ENCODE peak calls at places on chromosomes 16 and 17, in five cellular contexts. U, V, L, R and F are unnamed samples. For H3K27me3, the result is how much of the 10 kb centered on the place peaks cover.

GRCh38 chr16:50680907-50681885 is at the start of gene SNX20:
- DNase-seq in U (no peak), V (peak), L (no peak), R (peak), F (no peak)

GRCh38 chr16:70681382-70682238 is 4.2 kb downstream of the MTSS2 start:
- DNase-seq in U (no peak), V (no peak), L (no peak), R (no peak), F (no peak)

GRCh38 chr17:81927145-81927652 is 336 bp downstream of the MAFG start:
- DNase-seq in U (no peak), V (no peak), L (no peak), R (no peak), F (no peak)

GRCh38 chr17:31525801-31526549 is 134.5 kb downstream of the RAB11FIP4 start:
- DNase-seq in U (no peak), V (peak), L (peak), R (no peak), F (no peak)

GRCh38 chr17:2724783-2725164 is 13.2 kb upstream of the CLUH start:
- DNase-seq in U (peak), V (peak), L (no peak), R (peak), F (peak)

GRCh38 chr17:30238003-30238344 is 2.5 kb upstream of the SLC6A4 start:
- DNase-seq in U (no peak), V (no peak), L (no peak), R (no peak), F (no peak)

GRCh38 chr16:30567991-30568638 is 3.4 kb downstream of the ZNF688 start:
- DNase-seq in U (peak), V (no peak), L (no peak), R (no peak), F (peak)

GRCh38 chr17:78645421-78646295 is 68.5 kb upstream of the DNAH17 start:
- DNase-seq in U (no peak), V (no peak), L (no peak), R (peak), F (no peak)

GRCh38 chr16:69606985-69607384 is 41.2 kb downstream of the NFAT5 start:
- DNase-seq in U (no peak), V (no peak), L (no peak), R (no peak), F (no peak)

GRCh38 chr17:32875904-32876413 is 965 bp downstream of the MYO1D start:
- DNase-seq in U (peak), V (no peak), L (no peak), R (no peak), F (peak)

GRCh38 chr16:306911-307370 is 24.0 kb downstream of the PDIA2 start:
- DNase-seq in U (no peak), V (no peak), L (no peak), R (no peak), F (no peak)

GRCh38 chr17:77266891-77267341 is 126.1 kb downstream of the SEC14L1 start:
- DNase-seq in U (no peak), V (peak), L (peak), R (no peak), F (no peak)

GRCh38 chr17:82300707-82301270 is 16.6 kb downstream of the CD7 start:
- DNase-seq in U (no peak), V (peak), L (no peak), R (peak), F (peak)

GRCh38 chr17:75842963-75843576 is 1.1 kb downstream of the UNC13D start:
- DNase-seq in U (no peak), V (no peak), L (no peak), R (no peak), F (no peak)

GRCh38 chr16:27781195-27781524 is 231.2 kb downstream of the KATNIP start:
- DNase-seq in U (peak), V (no peak), L (no peak), R (no peak), F (peak)

GRCh38 chr16:27780468-27781194 is 230.7 kb downstream of the KATNIP start:
- DNase-seq in U (no peak), V (no peak), L (no peak), R (no peak), F (no peak)

GRCh38 chr16:27778926-27779570 is 229.1 kb downstream of the KATNIP start:
- DNase-seq in U (no peak), V (no peak), L (no peak), R (no peak), F (no peak)

GRCh38 chr16:27778171-27778925 is 228.4 kb downstream of the KATNIP start:
- DNase-seq in U (no peak), V (no peak), L (no peak), R (no peak), F (no peak)

DNA sequence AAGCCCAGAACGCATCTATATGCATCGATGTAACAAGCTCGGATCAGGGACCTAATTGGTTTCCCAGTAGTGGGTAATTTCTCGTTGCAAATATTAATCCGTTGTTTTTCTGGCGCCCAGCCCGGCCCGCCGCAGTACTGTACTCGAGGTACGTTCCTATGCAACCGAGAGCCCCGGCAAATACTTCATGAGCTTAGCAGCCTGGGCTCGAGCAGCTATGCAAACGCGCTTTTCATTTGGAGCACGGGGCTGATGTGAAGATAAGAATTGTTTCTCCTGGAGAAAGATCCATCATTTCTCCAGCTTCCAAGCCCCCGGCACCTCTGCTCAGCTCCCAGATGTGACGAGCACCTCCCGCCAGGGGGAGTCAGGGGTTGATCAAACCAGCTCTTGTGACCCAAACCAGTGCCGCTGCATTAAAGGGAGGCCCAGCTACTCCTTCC is 229.8 kb downstream of the KATNIP start:
- DNase-seq in U (peak), V (peak), L (peak), R (no peak), F (peak)
- TF ChIP-seq CTCF in U (peak), V (peak), L (peak), R (no peak), F (peak)

GRCh38 chr16:5916711-5917191 is 819.2 kb upstream of the EEF2KMT start:
- DNase-seq in U (peak), V (peak), L (no peak), R (peak), F (no peak)
- H3K9ac ChIP-seq in U (no peak), V (peak), L (no peak), R (no peak), F (no peak)

DNA sequence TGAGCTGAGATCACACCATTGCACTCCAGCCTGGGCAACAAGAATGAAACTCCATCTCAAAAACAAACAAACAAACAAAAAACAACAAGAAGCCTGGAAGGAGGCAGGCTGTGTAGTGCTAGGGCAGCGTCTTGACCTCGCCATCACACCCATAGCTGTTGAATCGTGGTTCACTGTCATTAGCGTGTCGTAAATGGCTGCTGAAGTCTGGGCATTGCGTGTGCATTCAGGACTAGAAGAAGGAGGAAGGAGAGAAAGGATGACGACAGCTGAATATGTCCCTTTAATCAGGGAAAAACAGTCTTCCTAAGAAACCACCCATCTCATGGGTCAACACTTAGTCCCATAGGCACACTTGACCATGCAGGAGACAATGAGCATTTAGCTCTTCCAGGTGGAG is 9.0 kb downstream of the PRSS22 start:
- DNase-seq in U (no peak), V (no peak), L (no peak), R (no peak), F (no peak)
- H3K27me3 ChIP-seq in U (under half), V (under half), L (under half), R (under half), F (under half)

GRCh38 chr16:78129349-78129748 is 29.9 kb downstream of the WWOX start:
- DNase-seq in U (no peak), V (no peak), L (no peak), R (no peak), F (no peak)
- TF ChIP-seq CTCF in U (no peak), V (no peak), L (no peak), R (no peak), F (no peak)

GRCh38 chr16:88774544-88775393 is 10.3 kb downstream of the PIEZO1 start:
- DNase-seq in U (no peak), V (no peak), L (no peak), R (no peak), F (no peak)
- H3K9ac ChIP-seq in U (no peak), V (no peak), L (peak), R (no peak), F (no peak)

GRCh38 chr17:48626470-48627241 is 498 bp upstream of the HOXB9 start:
- DNase-seq in U (no peak), V (peak), L (peak), R (peak), F (no peak)
- H3K27me3 ChIP-seq in U (half or more), V (half or more), L (under half), R (under half), F (half or more)

GRCh38 chr16:24997665-24998064 is 17.5 kb downstream of the ARHGAP17 start:
- DNase-seq in U (no peak), V (no peak), L (no peak), R (no peak), F (no peak)

GRCh38 chr16:24996731-24997130 is 18.4 kb downstream of the ARHGAP17 start:
- DNase-seq in U (no peak), V (no peak), L (no peak), R (no peak), F (no peak)

GRCh38 chr16:24998201-24998600 is 17.0 kb downstream of the ARHGAP17 start:
- DNase-seq in U (no peak), V (no peak), L (no peak), R (no peak), F (no peak)

GRCh38 chr16:24999856-25000447 is 15.2 kb downstream of the ARHGAP17 start:
- DNase-seq in U (peak), V (no peak), L (peak), R (no peak), F (no peak)

GRCh38 chr16:24999088-24999670 is 16.0 kb downstream of the ARHGAP17 start:
- DNase-seq in U (no peak), V (no peak), L (no peak), R (no peak), F (peak)
- TF ChIP-seq CTCF in U (no peak), V (no peak), L (no peak), R (no peak), F (no peak)